ENCODE peak calls at places on chromosomes 1 and 21, in seven cellular contexts. Q, Z, J, B, G, C and I are unnamed samples.
A peak's percentile ranks its signal among the peaks of the same experiment; 100 is the strongest.

GRCh38 chr1:115679141-115679611 is 37.4 kb downstream of the VANGL1 start:
- ATAC-seq in C (peak; percentile 59), Q (no peak), Z (no peak), G (peak; percentile 71), J (peak; percentile 84), B (peak; percentile 47), I (peak; percentile 93)

GRCh38 chr1:185645686-185646085 is 88.5 kb upstream of the HMCN1 start:
- ATAC-seq in Q (peak; percentile 44), J (no peak), Z (no peak), C (no peak), G (no peak), B (no peak), I (no peak)

GRCh38 chr1:225944951-225945350 is 3.9 kb upstream of the LEFTY2 start:
- ATAC-seq in J (no peak), C (no peak), Q (no peak), G (no peak), B (peak; percentile 36), Z (peak; percentile 52), I (no peak)

GRCh38 chr1:193680247-193680923 is 494.0 kb upstream of the B3GALT2 start:
- ATAC-seq in C (no peak), Q (no peak), B (no peak), Z (no peak), G (no peak), J (no peak), I (no peak)

GRCh38 chr21:29347274-29347681 is 48.6 kb downstream of the BACH1 start:
- ATAC-seq in Q (no peak), B (peak; percentile 47), C (no peak), G (no peak), J (peak; percentile 38), Z (no peak), I (no peak)

GRCh38 chr1:206430031-206430983 is 40.0 kb upstream of the IKBKE start:
- ATAC-seq in Z (no peak), Q (no peak), B (peak; percentile 66), C (peak; percentile 82), J (peak; percentile 59), G (peak; percentile 47), I (peak; percentile 74)

GRCh38 chr21:27268290-27268689 is 301.4 kb upstream of the ADAMTS5 start:
- ATAC-seq in C (no peak), G (no peak), B (no peak), Q (no peak), Z (no peak), J (no peak), I (no peak)

GRCh38 chr1:107877749-107878148 is 87.2 kb downstream of the VAV3 start:
- ATAC-seq in Z (no peak), G (no peak), Q (no peak), C (no peak), J (peak; percentile 76), B (no peak), I (no peak)

GRCh38 chr1:158115126-158115525 is 65.6 kb upstream of the CD1D start:
- ATAC-seq in G (no peak), Z (no peak), J (no peak), B (no peak), C (no peak), Q (no peak), I (no peak)

GRCh38 chr1:167631987-167632680 is 2.1 kb downstream of the RCSD1 start:
- ATAC-seq in C (no peak), Q (no peak), G (no peak), Z (peak; percentile 22), J (peak; percentile 56), B (peak; percentile 34), I (peak; percentile 25)

GRCh38 chr1:240329443-240329842 is 237.8 kb downstream of the FMN2 start:
- ATAC-seq in Q (no peak), J (peak; percentile 71), Z (no peak), B (no peak), G (no peak), C (no peak), I (no peak)

GRCh38 chr1:245800901-245801605 is 646.3 kb downstream of the KIF26B start:
- ATAC-seq in Z (no peak), C (no peak), Q (no peak), J (no peak), G (no peak), B (no peak), I (no peak)

GRCh38 chr1:220828950-220829586 is 42.4 kb downstream of the MTARC1 start:
- ATAC-seq in J (no peak), Q (no peak), G (no peak), B (no peak), C (no peak), Z (no peak), I (peak; percentile 20)

GRCh38 chr1:197967066-197967465 is 49.9 kb downstream of the LHX9 start:
- ATAC-seq in Q (no peak), B (no peak), C (peak; percentile 35), G (no peak), Z (no peak), J (no peak), I (no peak)

GRCh38 chr1:160987359-160988062 is 32.9 kb upstream of the ITLN2 start:
- ATAC-seq in G (no peak), Z (no peak), C (no peak), Q (no peak), B (no peak), J (no peak), I (no peak)

GRCh38 chr1:228009116-228009827 is 2.5 kb downstream of the WNT3A start:
- ATAC-seq in G (no peak), B (peak; percentile 32), Z (no peak), C (no peak), Q (no peak), J (no peak), I (no peak)

DNA sequence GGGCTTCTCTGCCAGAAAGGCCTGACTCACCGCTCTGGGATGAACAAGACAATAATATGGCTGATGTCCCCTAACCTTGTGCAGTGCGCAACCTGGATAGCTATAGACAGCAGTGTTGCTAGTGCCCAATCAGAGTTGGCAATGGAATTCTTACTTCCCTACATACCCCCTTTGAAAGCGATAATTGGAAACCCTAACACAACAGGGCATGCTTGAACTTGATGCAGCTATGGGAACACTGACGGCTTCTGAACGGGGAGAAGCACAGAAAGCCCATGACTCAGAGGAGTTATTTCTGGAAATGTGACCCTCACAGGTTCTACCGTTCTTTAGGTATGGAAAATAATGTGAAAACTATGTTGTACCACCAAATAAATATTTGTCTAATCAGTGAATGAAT is 200.6 kb downstream of the TRABD2B start:
- ATAC-seq in Z (no peak), J (no peak), C (no peak), B (no peak), Q (no peak), G (no peak), I (no peak)
- H3K36me3 ChIP-seq in Z (no peaks in the 10 kb centered on the region), J (no peaks in the 10 kb centered on the region), C (no peaks in the 10 kb centered on the region), B (no peaks in the 10 kb centered on the region), Q (no peaks in the 10 kb centered on the region), G (no peaks in the 10 kb centered on the region), I (no peaks in the 10 kb centered on the region)

GRCh38 chr1:51788938-51789337 is 89.6 kb downstream of the NRDC start:
- ATAC-seq in J (no peak), C (no peak), Z (no peak), G (no peak), Q (peak; percentile 8), B (no peak), I (no peak)

GRCh38 chr1:51780927-51781326 is 97.6 kb downstream of the NRDC start:
- ATAC-seq in C (no peak), G (no peak), J (no peak), Q (no peak), B (no peak), Z (no peak), I (no peak)

GRCh38 chr1:51790385-51790784 is 88.1 kb downstream of the NRDC start:
- ATAC-seq in Z (no peak), C (no peak), G (no peak), B (no peak), J (no peak), Q (no peak), I (no peak)

GRCh38 chr1:51789342-51789741 is 89.2 kb downstream of the NRDC start:
- ATAC-seq in Q (no peak), J (no peak), C (no peak), G (no peak), Z (no peak), B (no peak), I (no peak)

DNA sequence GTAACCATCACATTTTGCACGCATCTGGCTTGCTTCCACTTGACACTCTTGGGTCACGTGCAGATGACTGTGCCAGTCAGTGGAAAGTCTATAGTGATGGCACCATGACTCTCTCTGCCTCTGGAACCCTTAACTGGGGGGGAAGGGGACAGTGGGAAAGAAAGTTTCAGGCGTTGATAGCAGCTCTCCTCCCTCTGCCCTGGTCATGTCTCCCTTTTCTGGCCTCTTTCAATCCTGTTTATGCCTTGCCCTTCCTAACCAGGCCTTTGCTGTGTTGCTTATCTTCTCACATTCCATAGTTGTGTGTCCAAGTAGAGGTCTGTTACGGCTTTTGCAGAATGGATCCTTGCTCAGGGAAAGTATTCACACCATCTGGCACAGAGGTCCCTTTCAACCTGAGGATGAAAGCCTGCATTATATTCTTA is 93.5 kb downstream of the NRDC start:
- ATAC-seq in B (no peak), Q (peak; percentile 28), J (no peak), C (no peak), Z (no peak), G (no peak), I (no peak)
- H3K36me3 ChIP-seq in B (no peaks in the 10 kb centered on the region), Q (peaks cover 42% of the 10 kb centered on the region), J (peaks cover 100% of the 10 kb centered on the region), C (peaks cover 48% of the 10 kb centered on the region), Z (peaks cover 50% of the 10 kb centered on the region), G (peaks cover 23% of the 10 kb centered on the region), I (peaks cover 4% of the 10 kb centered on the region)

GRCh38 chr1:32172621-32173245 is 6.7 kb upstream of the TXLNA start:
- ATAC-seq in Q (no peak), Z (no peak), C (no peak), B (no peak), G (no peak), J (no peak), I (no peak)

GRCh38 chr1:32170991-32171390 is 8.5 kb upstream of the TXLNA start:
- ATAC-seq in Z (no peak), Q (no peak), B (no peak), G (no peak), J (no peak), C (no peak), I (no peak)
- H3K36me3 ChIP-seq in Z (peaks cover 39% of the 10 kb centered on the region), Q (peaks cover 20% of the 10 kb centered on the region), B (peaks cover 4% of the 10 kb centered on the region), G (peaks cover 36% of the 10 kb centered on the region), J (peaks cover 73% of the 10 kb centered on the region), C (peaks cover 31% of the 10 kb centered on the region), I (peaks cover 93% of the 10 kb centered on the region)

GRCh38 chr1:223774133-223774811 is 61.9 kb downstream of the CAPN2 start:
- ATAC-seq in C (no peak), J (no peak), Z (no peak), G (no peak), B (no peak), Q (no peak), I (no peak)

GRCh38 chr1:223771469-223771813 is 59.1 kb downstream of the CAPN2 start:
- ATAC-seq in B (no peak), Z (no peak), G (peak; percentile 8), J (no peak), C (no peak), Q (peak; percentile 13), I (no peak)

GRCh38 chr1:223771814-223772770 is 59.8 kb downstream of the CAPN2 start:
- ATAC-seq in Z (no peak), G (peak; percentile 77), C (peak; percentile 41), Q (peak; percentile 68), J (peak; percentile 85), B (peak; percentile 82), I (peak; percentile 58)

GRCh38 chr1:223770621-223771315 is 58.4 kb downstream of the CAPN2 start:
- ATAC-seq in Q (no peak), C (no peak), B (no peak), J (no peak), Z (no peak), G (no peak), I (no peak)

DNA sequence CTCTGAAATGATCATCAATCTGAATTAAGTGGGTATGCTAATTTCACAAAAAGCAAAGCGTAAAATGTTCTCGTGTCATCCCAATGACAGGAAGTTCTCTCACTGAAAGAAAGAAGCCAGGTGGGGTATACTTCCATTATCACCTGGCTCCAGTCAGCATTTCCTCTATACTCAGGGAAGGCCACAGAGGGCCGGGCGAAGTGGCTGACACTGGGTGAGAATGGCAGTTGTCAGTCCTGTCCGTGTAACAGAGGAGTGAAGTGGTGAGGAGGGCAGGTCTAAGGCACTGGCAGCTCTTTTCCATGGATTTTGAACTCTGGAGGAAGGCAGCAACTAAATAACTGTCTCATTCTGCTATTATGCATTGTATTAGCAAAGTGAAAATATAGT is 60.4 kb downstream of the CAPN2 start:
- ATAC-seq in B (no peak), Q (no peak), J (no peak), Z (no peak), G (no peak), C (no peak), I (no peak)
- H3K36me3 ChIP-seq in B (no peaks in the 10 kb centered on the region), Q (peaks cover 14% of the 10 kb centered on the region), J (peaks cover 89% of the 10 kb centered on the region), Z (peaks cover 42% of the 10 kb centered on the region), G (peaks cover 33% of the 10 kb centered on the region), C (peaks cover 18% of the 10 kb centered on the region), I (peaks cover 91% of the 10 kb centered on the region)